ENCODE peak calls at places on chromosomes 7 and 10, in four cellular contexts. O is SK-N-SH, X is K562, F is HepG2. C is an unnamed sample.

GRCh38 chr7:41994746-41995110 is 242.3 kb downstream of the GLI3 start:
- DNase-seq in O (no peak), X (no peak), F (no peak), C (no peak)

GRCh38 chr7:54678763-54679396 is 80.1 kb downstream of the SEC61G start:
- DNase-seq in O (no peak), X (no peak), F (no peak), C (no peak)

GRCh38 chr10:69337312-69338132 is 59.2 kb downstream of the HK1 start:
- DNase-seq in O (peak), X (no peak), F (no peak), C (no peak)

GRCh38 chr7:121798896-121799295 is 74.1 kb upstream of the PTPRZ1 start:
- DNase-seq in O (no peak), X (no peak), F (no peak), C (no peak)

GRCh38 chr7:22116451-22117027 is 170.8 kb upstream of the CDCA7L start:
- DNase-seq in O (no peak), X (no peak), F (no peak), C (no peak)

GRCh38 chr7:140196361-140197217 is 19.8 kb upstream of the KDM7A start:
- DNase-seq in O (no peak), X (no peak), F (no peak), C (no peak)

GRCh38 chr7:1361016-1361755 is 98.1 kb downstream of the MICALL2 start:
- DNase-seq in O (peak), X (no peak), F (no peak), C (no peak)

GRCh38 chr10:88042162-88043100 is 179.0 kb downstream of the PTEN start:
- DNase-seq in O (peak), X (no peak), F (no peak), C (no peak)

GRCh38 chr7:129073738-129074137 is 18.8 kb upstream of the TNPO3 start:
- DNase-seq in O (no peak), X (no peak), F (no peak), C (no peak)

GRCh38 chr7:103524042-103524907 is 78.3 kb upstream of the SLC26A5 start:
- DNase-seq in O (peak), X (peak), F (peak), C (peak)

GRCh38 chr7:20316706-20317105 is 14.0 kb upstream of the ITGB8 start:
- DNase-seq in O (no peak), X (no peak), F (no peak), C (no peak)

GRCh38 chr10:125261491-125262186 is 101.3 kb upstream of the CTBP2 start:
- DNase-seq in O (no peak), X (no peak), F (no peak), C (no peak)

GRCh38 chr7:78226059-78226658 is 427.6 kb downstream of the PHTF2 start:
- DNase-seq in O (peak), X (peak), F (peak), C (peak)

GRCh38 chr10:53256623-53257022 is 484.0 kb upstream of the MBL2 start:
- DNase-seq in O (no peak), X (no peak), F (peak), C (no peak)

GRCh38 chr10:96814264-96814663 is 17.8 kb upstream of the LCOR start:
- DNase-seq in O (no peak), X (no peak), F (peak), C (peak)

GRCh38 chr7:117645456-117646181 is 165.8 kb downstream of the CFTR start:
- DNase-seq in O (no peak), X (no peak), F (no peak), C (no peak)

GRCh38 chr7:33623267-33623666 is 282.1 kb upstream of the BMPER start:
- DNase-seq in O (no peak), X (no peak), F (no peak), C (no peak)

GRCh38 chr10:84493951-84494848 is 165.8 kb downstream of the CCSER2 start:
- DNase-seq in O (no peak), X (no peak), F (no peak), C (peak)

GRCh38 chr7:147651601-147652000 is 939.0 kb upstream of the C7orf33 start:
- DNase-seq in O (no peak), X (no peak), F (no peak), C (no peak)

GRCh38 chr10:26567349-26567721 is 129.2 kb downstream of the APBB1IP start:
- DNase-seq in O (peak), X (no peak), F (no peak), C (no peak)

GRCh38 chr7:149289262-149289661 is 27.3 kb downstream of the ZNF783 start:
- DNase-seq in O (no peak), X (no peak), F (no peak), C (no peak)

GRCh38 chr10:8990280-8990987 is 935.9 kb downstream of the GATA3 start:
- DNase-seq in O (no peak), X (no peak), F (no peak), C (no peak)

GRCh38 chr10:96618648-96619047 is 31.8 kb upstream of the TM9SF3 start:
- DNase-seq in O (no peak), X (no peak), F (no peak), C (no peak)

GRCh38 chr7:159027803-159028455 is 116.7 kb downstream of the VIPR2 start:
- DNase-seq in O (no peak), X (no peak), F (peak), C (no peak)

GRCh38 chr10:95430231-95430951 is 130.8 kb downstream of the SORBS1 start:
- DNase-seq in O (peak), X (peak), F (peak), C (peak)

GRCh38 chr10:102121739-102122372 is 1.7 kb upstream of the LDB1 start:
- DNase-seq in O (peak), X (no peak), F (no peak), C (no peak)
- TF ChIP-seq ELF1 in O (no peak), X (no peak), F (no peak), C (no peak)

DNA sequence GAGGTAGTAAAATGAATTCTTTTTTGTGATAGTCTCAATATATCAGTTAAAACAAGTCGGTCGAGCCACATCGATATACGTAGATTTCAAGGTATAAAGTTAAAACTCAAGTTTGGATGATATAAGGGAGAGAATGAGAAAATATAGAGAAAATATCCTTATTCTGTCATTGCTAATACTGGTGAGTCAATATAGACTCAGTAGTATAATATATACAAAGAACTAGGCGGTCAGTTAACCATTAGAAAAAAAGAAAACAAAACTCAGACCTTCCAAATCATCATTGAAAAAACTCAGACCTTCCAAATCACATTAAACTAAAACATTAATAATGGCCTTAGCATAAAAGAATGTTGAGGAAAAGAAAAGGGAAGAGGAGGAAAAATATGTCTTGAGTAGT is 817.1 kb upstream of the IGFBP3 start:
- DNase-seq in O (no peak), X (no peak), F (no peak), C (no peak)
- TF ChIP-seq ELF1 in O (no peak), X (no peak), F (no peak), C (no peak)

GRCh38 chr10:127890935-127891334 is 1.8 kb downstream of the CLRN3 start:
- DNase-seq in O (no peak), X (no peak), F (no peak), C (no peak)

GRCh38 chr10:127889605-127890195 is 3.0 kb downstream of the CLRN3 start:
- DNase-seq in O (no peak), X (no peak), F (no peak), C (no peak)

GRCh38 chr10:127886371-127887051 is 6.2 kb downstream of the CLRN3 start:
- DNase-seq in O (no peak), X (no peak), F (no peak), C (no peak)

GRCh38 chr10:127887497-127888415 is 5.0 kb downstream of the CLRN3 start:
- DNase-seq in O (peak), X (no peak), F (no peak), C (no peak)

GRCh38 chr10:127888526-127889312 is 4.0 kb downstream of the CLRN3 start:
- DNase-seq in O (no peak), X (no peak), F (no peak), C (no peak)
- TF ChIP-seq ELF1 in O (no peak), X (no peak), F (no peak), C (no peak)

DNA sequence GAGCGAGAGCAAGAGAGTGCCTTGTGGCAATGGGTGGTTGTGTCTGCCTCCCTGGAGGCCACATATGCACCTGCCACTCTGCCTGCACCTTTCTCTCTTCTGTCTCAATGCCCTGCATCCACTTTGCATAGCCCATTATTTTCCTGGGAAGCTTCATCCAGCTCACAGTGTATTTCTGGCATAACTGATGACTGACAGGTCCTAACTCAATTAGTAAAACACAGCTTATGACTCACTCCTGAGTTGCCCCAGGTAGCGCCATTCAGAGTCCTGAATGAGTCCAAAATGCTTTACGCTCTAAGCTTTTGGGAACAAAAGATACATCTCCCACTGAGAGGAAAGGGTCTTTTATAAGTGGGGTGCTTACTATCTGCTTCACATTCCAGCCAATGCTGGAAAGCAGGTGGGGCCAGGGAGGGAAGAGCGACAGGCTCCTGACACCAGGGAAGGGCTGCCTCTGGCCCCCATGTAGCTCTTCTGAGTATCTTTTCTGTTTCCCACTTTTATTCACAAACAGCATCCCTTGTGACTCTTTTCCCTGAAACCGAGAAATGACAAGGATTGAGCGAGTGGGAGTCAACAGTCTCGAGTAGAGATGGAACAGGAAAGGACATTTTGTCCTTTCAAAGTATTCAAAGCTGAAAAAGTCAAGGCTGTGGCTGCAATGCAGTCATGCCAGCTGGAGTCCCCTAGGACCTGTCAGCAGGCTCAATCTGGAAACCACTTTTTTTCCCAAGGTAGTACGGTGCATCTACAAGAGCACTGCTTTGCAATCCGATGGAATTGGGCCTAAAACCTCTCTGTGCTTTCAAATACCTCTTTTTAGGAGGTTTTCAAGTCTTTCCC is 479.3 kb upstream of the PODXL start:
- DNase-seq in O (no peak), X (no peak), F (no peak), C (no peak)
- TF ChIP-seq ELF1 in O (no peak), X (no peak), F (no peak), C (no peak)

DNA sequence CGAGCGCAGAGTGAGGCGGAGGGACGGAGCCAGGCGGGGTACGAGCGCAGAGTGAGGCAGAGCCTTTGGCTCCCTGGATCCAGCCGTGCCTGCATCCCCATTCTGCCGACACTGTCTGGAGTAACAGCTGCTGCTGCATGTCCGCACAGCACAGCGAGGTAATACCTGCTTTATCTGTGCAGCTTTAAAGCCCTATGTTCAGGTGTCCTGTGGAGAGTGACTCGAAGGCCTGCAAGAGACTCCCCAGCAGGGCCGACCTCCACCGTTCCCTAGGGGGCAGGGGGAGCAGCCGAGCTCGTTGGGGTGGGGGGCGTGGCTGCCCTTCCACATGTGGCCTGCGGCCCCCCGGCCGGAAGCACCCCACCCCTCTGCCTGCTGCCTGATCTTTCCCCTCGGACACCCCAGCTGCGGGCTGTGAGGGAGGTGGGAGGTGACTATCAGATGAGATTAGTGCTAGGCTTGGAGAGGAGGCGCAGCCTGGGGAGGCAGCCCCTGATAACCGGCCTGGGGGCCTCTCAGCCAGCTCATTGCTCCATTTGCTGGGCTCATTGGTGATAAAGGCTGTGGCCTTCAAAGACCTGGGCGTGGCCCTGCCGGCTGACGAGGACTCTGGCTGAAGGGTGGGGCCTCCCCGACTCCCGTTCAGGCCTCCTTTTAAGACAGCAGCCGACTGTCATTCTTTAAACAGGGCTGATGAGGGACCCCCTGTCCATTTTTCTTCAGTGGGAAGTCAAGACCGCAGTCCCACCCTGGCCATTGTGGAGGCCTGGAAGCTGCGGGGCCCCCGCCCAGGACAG is 8.0 kb downstream of the VENTX start:
- DNase-seq in O (no peak), X (peak), F (peak), C (no peak)
- TF ChIP-seq ELF1 in O (no peak), X (no peak), F (no peak), C (no peak)

GRCh38 chr7:82953324-82954027 is 209.2 kb downstream of the PCLO start:
- DNase-seq in O (no peak), X (no peak), F (no peak), C (no peak)

GRCh38 chr7:82959528-82959927 is 203.2 kb downstream of the PCLO start:
- DNase-seq in O (no peak), X (no peak), F (no peak), C (no peak)

GRCh38 chr7:82961240-82961639 is 201.4 kb downstream of the PCLO start:
- DNase-seq in O (no peak), X (no peak), F (no peak), C (no peak)

GRCh38 chr7:82957521-82957920 is 205.2 kb downstream of the PCLO start:
- DNase-seq in O (no peak), X (no peak), F (no peak), C (no peak)
- TF ChIP-seq ELF1 in O (no peak), X (no peak), F (no peak), C (no peak)

GRCh38 chr10:111211756-111212155 is 134.9 kb downstream of the ADRA2A start:
- DNase-seq in O (no peak), X (no peak), F (no peak), C (no peak)

GRCh38 chr10:111208951-111209350 is 132.1 kb downstream of the ADRA2A start:
- DNase-seq in O (no peak), X (no peak), F (no peak), C (no peak)

GRCh38 chr10:111211241-111211640 is 134.4 kb downstream of the ADRA2A start:
- DNase-seq in O (no peak), X (no peak), F (no peak), C (no peak)

GRCh38 chr10:111207525-111207924 is 130.7 kb downstream of the ADRA2A start:
- DNase-seq in O (peak), X (no peak), F (no peak), C (no peak)

GRCh38 chr10:111209666-111210065 is 132.8 kb downstream of the ADRA2A start:
- DNase-seq in O (peak), X (no peak), F (no peak), C (no peak)
- TF ChIP-seq ELF1 in O (no peak), X (no peak), F (no peak), C (no peak)

DNA sequence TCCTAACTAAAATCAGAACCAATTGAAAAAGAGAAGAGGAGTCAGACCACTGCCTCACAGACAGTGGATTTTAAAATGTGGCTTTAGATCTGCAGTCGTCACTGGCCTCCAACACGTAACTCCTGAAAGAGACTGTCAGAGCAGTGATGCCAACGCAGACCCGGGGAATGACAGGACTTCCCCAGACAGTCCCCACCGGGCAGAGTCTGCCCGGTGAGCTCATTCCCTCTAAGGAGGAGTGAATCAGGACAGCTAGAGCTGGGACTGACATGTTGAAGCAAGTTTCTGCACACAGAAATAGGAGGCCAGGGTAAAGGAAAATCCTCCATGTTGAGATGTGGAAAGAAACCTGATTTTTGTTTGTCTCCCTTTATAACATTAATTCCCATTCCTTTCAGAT is 105.0 kb downstream of the TES start:
- DNase-seq in O (no peak), X (no peak), F (no peak), C (no peak)
- TF ChIP-seq ELF1 in O (no peak), X (no peak), F (no peak), C (no peak)

DNA sequence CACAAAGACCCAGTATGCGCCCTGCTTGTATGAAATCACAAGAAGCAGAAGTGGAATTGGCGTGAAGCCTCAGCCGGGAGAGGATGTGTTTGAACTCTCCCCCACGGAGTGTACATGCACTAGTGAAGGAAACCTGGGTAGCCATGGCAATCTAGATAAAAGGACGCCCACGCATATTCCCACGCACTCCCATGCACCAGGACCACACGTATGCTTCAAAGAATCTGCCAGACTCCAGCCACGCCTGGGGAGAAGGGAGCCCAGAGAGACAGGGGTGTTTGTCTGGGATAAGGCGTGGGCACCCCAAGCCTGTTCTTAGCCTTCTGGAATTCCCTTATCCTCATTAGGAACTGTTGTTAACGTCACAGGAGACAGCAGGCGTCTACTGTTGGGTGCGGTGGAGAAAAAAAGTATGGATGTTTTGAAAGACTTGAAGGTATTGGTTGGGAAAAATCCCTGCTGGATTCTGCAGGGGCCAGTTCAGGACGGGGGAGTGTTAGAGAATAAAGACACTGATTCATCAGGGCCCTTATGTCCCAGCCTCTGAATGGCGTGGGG is 28.9 kb upstream of the ECHDC3 start:
- DNase-seq in O (no peak), X (peak), F (no peak), C (no peak)
- TF ChIP-seq ELF1 in O (no peak), X (no peak), F (no peak), C (no peak)

DNA sequence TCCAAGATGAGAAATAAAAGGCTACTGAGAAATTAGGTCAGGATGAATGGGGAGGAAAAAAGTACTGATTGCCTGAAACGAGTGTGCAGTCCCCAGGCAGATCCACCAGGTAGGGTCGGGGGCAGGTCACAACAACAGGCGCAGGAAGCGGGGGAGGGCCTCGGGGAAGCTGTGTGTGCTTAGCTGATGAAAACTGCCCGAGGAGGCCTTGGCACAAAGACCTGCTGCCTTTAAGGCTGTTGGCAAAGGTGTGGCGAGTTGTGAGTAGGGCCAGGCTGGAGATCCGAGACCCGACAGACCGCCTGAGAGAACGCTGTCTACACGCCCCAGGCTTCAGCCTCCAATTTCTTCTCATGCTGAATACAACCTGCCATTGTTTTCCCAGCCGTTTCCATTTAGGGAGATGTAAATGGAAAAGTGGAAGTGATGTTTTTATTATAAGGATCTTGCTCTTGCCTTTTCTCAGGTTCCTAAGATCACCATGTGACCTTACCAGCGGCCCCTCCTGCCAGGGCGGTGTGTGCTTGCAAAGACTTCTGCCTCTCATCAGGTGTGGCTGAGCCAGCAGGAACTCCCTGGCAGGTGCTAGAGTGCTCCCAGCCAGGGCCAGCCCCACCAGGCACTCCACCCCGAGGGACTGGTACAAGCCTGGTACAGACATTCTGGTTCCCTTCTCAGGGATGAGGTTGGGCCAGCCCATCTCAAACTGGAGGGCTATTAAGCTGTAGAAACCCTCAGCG is 60.8 kb downstream of the DLG5 start:
- DNase-seq in O (no peak), X (no peak), F (no peak), C (no peak)
- TF ChIP-seq ELF1 in O (no peak), X (no peak), F (no peak), C (no peak)

C was measured in HCT116.